ENCODE peak calls at places on chromosomes 1 and 21, in six cellular contexts. Z is A549, W is HepG2, I is K562, R is endothelial cell of umbilical vein, D is H1. X is an unnamed sample.

GRCh38 chr1:164510435-164510834 is 48.5 kb upstream of the PBX1 start:
- DNase-seq in R (peak), I (no peak), D (no peak), Z (peak), W (no peak), X (no peak)

GRCh38 chr1:25952851-25953401 is 44.9 kb downstream of the PAFAH2 start:
- DNase-seq in Z (no peak), D (no peak), I (no peak), R (no peak), W (no peak), X (no peak)

GRCh38 chr1:151156515-151156819 is at the start of gene TNFAIP8L2:
- DNase-seq in W (no peak), I (no peak), Z (no peak), D (no peak), R (no peak), X (peak)

GRCh38 chr1:234612352-234613127 is 2.6 kb upstream of the IRF2BP2 start:
- DNase-seq in Z (peak), W (peak), D (no peak), I (peak), R (peak), X (peak)

GRCh38 chr1:33742663-33743062 is 121.2 kb upstream of the HMGB4 start:
- DNase-seq in R (no peak), I (no peak), W (no peak), D (no peak), Z (no peak), X (no peak)

GRCh38 chr1:212453156-212453857 is 20.6 kb downstream of the NENF start:
- DNase-seq in R (no peak), I (no peak), Z (no peak), D (no peak), W (no peak), X (no peak)

GRCh38 chr1:155277896-155278688 is 829 bp downstream of the HCN3 start:
- DNase-seq in Z (peak), R (peak), D (peak), I (peak), W (peak), X (peak)

GRCh38 chr21:34704119-34704518 is 35.3 kb downstream of the CLIC6 start:
- DNase-seq in Z (no peak), D (no peak), R (no peak), I (no peak), W (no peak), X (no peak)

GRCh38 chr21:25350056-25350455 is 257.2 kb downstream of the MRPL39 start:
- DNase-seq in Z (no peak), R (peak), W (no peak), D (no peak), I (no peak), X (peak)

GRCh38 chr1:21670956-21671902 is 2.1 kb upstream of the RAP1GAP start:
- DNase-seq in D (no peak), R (no peak), Z (no peak), W (no peak), I (peak), X (no peak)

GRCh38 chr1:235093013-235093618 is 35.5 kb downstream of the TOMM20 start:
- DNase-seq in D (no peak), W (peak), I (peak), R (peak), Z (peak), X (peak)

GRCh38 chr1:14997646-14998276 is 155.8 kb upstream of the TMEM51 start:
- DNase-seq in R (no peak), D (no peak), Z (no peak), I (no peak), W (no peak), X (no peak)

GRCh38 chr1:42931108-42931539 is 27.5 kb downstream of the SLC2A1 start:
- DNase-seq in R (peak), I (peak), W (no peak), Z (peak), D (no peak), X (peak)

GRCh38 chr21:32004281-32004680 is 131.5 kb downstream of the HUNK start:
- DNase-seq in I (no peak), W (no peak), D (no peak), Z (no peak), R (no peak), X (no peak)

GRCh38 chr1:17206196-17206595 is 1.3 kb downstream of the PADI1 start:
- DNase-seq in D (no peak), I (no peak), Z (no peak), W (no peak), R (no peak), X (no peak)

GRCh38 chr1:205319081-205320018 is 2.2 kb downstream of the NUAK2 start:
- DNase-seq in D (no peak), I (no peak), R (peak), W (peak), Z (peak), X (no peak)

GRCh38 chr21:31727181-31727580 is 4.7 kb downstream of the SCAF4 start:
- DNase-seq in R (no peak), I (no peak), W (no peak), D (no peak), Z (no peak), X (no peak)

GRCh38 chr1:85681087-85681486 is 27.1 kb downstream of the ZNHIT6 start:
- DNase-seq in D (no peak), Z (peak), R (peak), I (no peak), W (peak), X (no peak)

GRCh38 chr1:85677656-85678055 is 30.6 kb downstream of the ZNHIT6 start:
- DNase-seq in I (no peak), W (no peak), Z (no peak), R (no peak), D (no peak), X (no peak)

GRCh38 chr1:85678193-85678592 is 30.0 kb downstream of the ZNHIT6 start:
- DNase-seq in Z (no peak), I (no peak), D (no peak), W (no peak), R (peak), X (no peak)

GRCh38 chr1:85683292-85684025 is 24.8 kb downstream of the ZNHIT6 start:
- DNase-seq in W (no peak), Z (no peak), R (no peak), D (no peak), I (no peak), X (no peak)
- TF ChIP-seq JUN in W (no peak), Z (no peak), R (no peak), D (no peak), I (no peak), X (no peak)

GRCh38 chr1:82227696-82228095 is 427.0 kb downstream of the ADGRL2 start:
- DNase-seq in Z (no peak), W (no peak), I (no peak), D (no peak), R (peak), X (no peak)
- TF ChIP-seq JUN in Z (no peak), W (no peak), I (no peak), D (no peak), R (no peak), X (no peak)

GRCh38 chr1:75132421-75133381 is 1.5 kb upstream of the LHX8 start:
- DNase-seq in D (no peak), Z (no peak), W (no peak), R (peak), I (no peak), X (no peak)
- TF ChIP-seq JUN in D (no peak), Z (no peak), W (no peak), R (no peak), I (no peak), X (no peak)

DNA sequence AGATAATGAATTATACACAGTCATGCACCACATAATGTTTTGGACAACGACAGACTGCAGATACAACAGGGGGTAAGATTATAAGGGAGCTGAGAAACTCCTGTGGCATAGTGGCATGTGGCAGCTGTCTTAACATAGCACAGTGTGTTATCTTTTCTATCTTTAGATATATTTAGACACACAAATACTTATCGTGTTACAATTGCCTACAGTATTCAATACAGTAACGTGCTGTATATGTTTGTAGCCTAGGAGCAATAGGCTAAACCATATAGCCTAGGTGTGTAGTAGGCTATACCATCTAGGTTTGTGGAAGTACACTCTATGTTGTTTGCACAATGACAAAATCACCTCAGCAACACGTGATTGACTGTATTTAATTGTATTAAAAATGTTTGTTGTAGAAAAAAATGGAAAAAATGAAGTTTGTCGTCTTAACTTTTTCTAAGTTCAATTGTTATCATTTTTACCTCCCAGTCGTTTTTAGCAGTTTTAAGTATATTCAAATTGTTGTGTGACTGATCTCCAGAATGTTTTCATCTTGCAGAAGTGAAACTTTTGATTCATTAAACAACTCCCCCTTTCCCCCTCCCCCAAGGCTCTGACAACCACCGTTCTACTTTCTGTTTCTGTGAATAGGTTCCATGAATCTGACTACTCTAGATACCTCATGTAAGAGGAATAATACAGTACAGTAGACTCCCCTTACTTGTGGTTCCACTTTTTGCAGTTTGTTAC is 351.0 kb upstream of the B3GALT2 start:
- DNase-seq in R (no peak), W (no peak), Z (no peak), D (no peak), I (no peak), X (no peak)
- TF ChIP-seq JUN in R (no peak), W (no peak), Z (no peak), D (no peak), I (no peak), X (no peak)

DNA sequence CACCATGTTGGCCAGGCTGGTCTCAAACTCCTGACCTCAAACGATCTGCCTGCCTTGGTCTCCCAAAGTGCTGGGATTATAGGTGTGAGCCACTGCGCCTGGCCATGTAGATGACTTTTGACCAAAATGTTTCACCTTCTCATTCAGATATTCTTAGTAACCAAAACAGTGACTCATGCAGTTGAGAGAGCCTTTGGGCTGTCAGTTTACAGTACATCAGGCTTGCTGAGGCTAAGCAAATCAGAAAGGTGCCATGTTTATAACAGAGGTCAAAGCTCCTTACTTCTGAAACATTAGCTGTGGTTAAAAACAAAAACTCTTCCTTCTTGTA is 21.0 kb downstream of the CNIH4 start:
- DNase-seq in I (no peak), W (peak), Z (no peak), R (no peak), D (no peak), X (no peak)
- TF ChIP-seq JUN in I (no peak), W (no peak), Z (no peak), R (no peak), D (no peak), X (no peak)

GRCh38 chr1:1285618-1286311 is 5.5 kb downstream of the SCNN1D start:
- DNase-seq in Z (no peak), W (no peak), R (no peak), D (no peak), I (no peak), X (peak)
- TF ChIP-seq JUN in Z (no peak), W (no peak), R (no peak), D (no peak), I (no peak), X (no peak)

DNA sequence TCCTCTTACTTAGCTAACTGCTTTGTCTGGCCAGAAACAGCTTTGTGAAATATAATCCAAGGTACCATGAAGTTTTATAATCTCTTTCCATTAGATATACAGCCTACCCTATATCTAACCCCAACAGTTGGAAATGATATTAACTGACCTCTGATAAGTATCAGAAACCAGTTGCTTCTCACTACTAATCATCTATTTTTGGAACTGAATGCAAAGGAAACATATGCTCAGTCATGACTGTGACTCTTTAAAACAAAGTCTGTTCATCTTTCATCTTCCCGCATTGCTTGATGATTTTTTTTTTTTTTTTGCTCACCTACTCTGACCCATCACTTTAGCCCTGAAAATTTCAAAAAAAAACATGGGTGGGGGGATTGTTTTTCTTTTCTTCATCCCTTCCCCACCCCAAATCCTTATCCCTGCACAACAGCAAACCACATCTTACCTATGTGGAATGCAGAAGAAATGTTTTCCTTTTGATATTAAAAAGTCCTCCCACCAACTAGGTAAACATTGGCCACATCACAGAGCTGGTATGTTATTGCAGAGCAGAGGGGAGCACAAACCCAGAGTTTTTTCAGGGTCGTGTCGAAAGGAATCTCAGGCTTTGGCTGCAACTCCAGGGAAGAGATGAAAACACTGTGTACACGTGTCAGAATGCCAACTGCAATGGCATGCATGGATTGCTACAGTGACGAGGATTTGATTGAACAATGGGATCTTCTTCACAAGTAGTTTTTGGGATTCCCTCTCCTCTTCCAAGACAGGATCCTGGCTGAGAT is 137.3 kb downstream of the SLC30A10 start:
- DNase-seq in W (no peak), Z (no peak), D (no peak), R (no peak), I (no peak), X (no peak)
- TF ChIP-seq JUN in W (no peak), Z (no peak), D (no peak), R (no peak), I (no peak), X (no peak)

DNA sequence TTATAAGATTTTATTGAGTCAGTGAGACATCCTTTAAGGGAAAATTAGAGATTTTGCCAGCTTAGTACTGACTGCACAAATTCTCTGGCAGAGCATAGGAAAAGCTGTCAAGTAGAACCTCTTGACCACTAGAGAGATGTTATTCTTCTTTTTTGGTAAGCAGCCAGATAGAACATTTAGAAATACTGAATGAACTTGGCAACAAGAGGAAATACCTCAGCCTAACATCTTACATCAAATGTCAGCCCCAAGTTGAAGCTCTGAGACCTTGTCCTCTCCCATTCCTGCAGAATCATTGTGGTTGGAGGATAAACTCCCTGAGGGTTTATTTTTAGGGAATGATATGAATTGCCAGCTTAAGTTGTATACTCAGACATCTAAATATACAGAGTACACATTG is 53.4 kb downstream of the MIGA1 start:
- DNase-seq in R (peak), Z (no peak), D (no peak), I (peak), W (no peak), X (no peak)
- TF ChIP-seq JUN in R (peak), Z (no peak), D (no peak), I (no peak), W (no peak), X (no peak)